ENCODE peak calls at places on chromosomes 13 and 19, in four cellular contexts. Q, P, Y and V are unnamed samples.
A peak's percentile ranks its signal among the peaks of the same experiment; 100 is the strongest.

GRCh38 chr19:14030997-14031718 is 404 bp upstream of the IL27RA start:
- DNase-seq in Q (no peak), P (no peak), Y (no peak), V (no peak)

GRCh38 chr13:75326173-75327131 is 155.5 kb downstream of the TBC1D4 start:
- DNase-seq in Q (peak; percentile 16), P (no peak), Y (no peak), V (peak; percentile 74)

GRCh38 chr13:108020027-108020426 is 195.3 kb downstream of the LIG4 start:
- DNase-seq in Q (no peak), P (no peak), Y (no peak), V (no peak)

GRCh38 chr13:45086484-45086883 is 33.8 kb upstream of the GTF2F2 start:
- DNase-seq in Q (no peak), P (no peak), Y (no peak), V (no peak)

GRCh38 chr19:11506101-11506555 is 489 bp upstream of the ZNF653 start:
- DNase-seq in Q (no peak), P (no peak), Y (no peak), V (no peak)

GRCh38 chr13:23709521-23709920 is 139.3 kb downstream of the TNFRSF19 start:
- DNase-seq in Q (no peak), P (no peak), Y (no peak), V (no peak)

GRCh38 chr19:45049073-45049736 is 10.4 kb downstream of the CLASRP start:
- DNase-seq in Q (no peak), P (no peak), Y (no peak), V (no peak)

GRCh38 chr13:99619207-99619606 is 117.9 kb downstream of the TM9SF2 start:
- DNase-seq in Q (no peak), P (peak; percentile 82), Y (no peak), V (no peak)

GRCh38 chr19:42242071-42242511 is 311 bp downstream of the GSK3A start:
- DNase-seq in Q (no peak), P (no peak), Y (no peak), V (no peak)

GRCh38 chr19:45999653-46000121 is 4.4 kb downstream of the CCDC61 start:
- DNase-seq in Q (no peak), P (no peak), Y (peak; percentile 63), V (no peak)

GRCh38 chr13:46615888-46616531 is 63.0 kb downstream of the LRCH1 start:
- DNase-seq in Q (no peak), P (no peak), Y (no peak), V (peak; percentile 66)

GRCh38 chr19:16030964-16031871 is 45.1 kb upstream of the TPM4 start:
- DNase-seq in Q (no peak), P (no peak), Y (no peak), V (no peak)

GRCh38 chr13:107252428-107252827 is 684.5 kb upstream of the ARGLU1 start:
- DNase-seq in Q (no peak), P (no peak), Y (no peak), V (no peak)

GRCh38 chr13:112885782-112886268 is 83.2 kb upstream of the MCF2L start:
- DNase-seq in Q (no peak), P (peak; percentile 43), Y (peak; percentile 90), V (peak; percentile 77)

GRCh38 chr19:33868821-33869412 is 72.2 kb downstream of the KCTD15 start:
- DNase-seq in Q (no peak), P (peak; percentile 28), Y (peak; percentile 36), V (no peak)